ENCODE peak calls at places on chromosomes 5 and 9, in four cellular contexts. L is GM04503, H is tibial nerve, D is tibial artery. Y is an unnamed sample.

GRCh38 chr5:15499528-15500325 is at the start of gene FBXL7:
- DNase-seq in H (peak), D (peak), L (no peak), Y (no peak)

GRCh38 chr9:68704804-68705635 is at the start of gene PIP5K1B:
- DNase-seq in L (no peak), H (no peak), D (peak), Y (peak)

GRCh38 chr9:115522928-115523327 is 405.0 kb upstream of the TNC start:
- DNase-seq in H (no peak), D (no peak), L (no peak), Y (no peak)

GRCh38 chr5:78893959-78894676 is 91.0 kb downstream of the ARSB start:
- DNase-seq in H (no peak), D (no peak), L (no peak), Y (no peak)

GRCh38 chr9:6552033-6552737 is 93.3 kb downstream of the GLDC start:
- DNase-seq in L (no peak), H (no peak), D (no peak), Y (no peak)

GRCh38 chr9:3948826-3949578 is 350.9 kb downstream of the GLIS3 start:
- DNase-seq in D (no peak), L (peak), H (no peak), Y (no peak)

GRCh38 chr9:87678650-87679355 is 47.1 kb upstream of the CTSL start:
- DNase-seq in H (peak), L (no peak), D (peak), Y (no peak)

GRCh38 chr5:119968690-119969089 is 339.3 kb downstream of the FAM170A start:
- DNase-seq in L (no peak), D (no peak), H (no peak), Y (no peak)

GRCh38 chr9:20684865-20685696 is 1.0 kb downstream of the FOCAD start:
- DNase-seq in L (peak), H (no peak), D (no peak), Y (no peak)

GRCh38 chr9:136438909-136439549 is 616 bp downstream of the INPP5E start:
- DNase-seq in H (no peak), D (no peak), L (no peak), Y (peak)

GRCh38 chr5:134240421-134240962 is 14.6 kb upstream of the PPP2CA start:
- DNase-seq in D (no peak), L (no peak), H (no peak), Y (no peak)

GRCh38 chr9:136947955-136948510 is 3.0 kb downstream of the C8G start:
- DNase-seq in D (no peak), H (no peak), L (no peak), Y (no peak)

GRCh38 chr5:66617991-66618768 is 22.0 kb downstream of the MAST4 start:
- DNase-seq in D (no peak), H (no peak), L (no peak), Y (no peak)

GRCh38 chr5:180787025-180787424 is 15.6 kb downstream of the MGAT1 start:
- DNase-seq in H (no peak), L (no peak), D (no peak), Y (no peak)

GRCh38 chr5:15489571-15490235 is 10.3 kb upstream of the FBXL7 start:
- DNase-seq in L (no peak), D (no peak), H (no peak), Y (no peak)

GRCh38 chr9:93084471-93084881 is 11.5 kb upstream of the CARD19 start:
- DNase-seq in H (no peak), L (no peak), D (peak), Y (no peak)

GRCh38 chr9:23683476-23684095 is 142.5 kb downstream of the ELAVL2 start:
- DNase-seq in D (no peak), H (no peak), L (no peak), Y (no peak)

GRCh38 chr9:84490206-84490605 is 149.6 kb upstream of the SLC28A3 start:
- DNase-seq in L (no peak), D (no peak), H (no peak), Y (no peak)

GRCh38 chr5:122846051-122846567 is 696 bp downstream of the SNX24 start:
- DNase-seq in H (no peak), L (peak), D (no peak), Y (no peak)

GRCh38 chr9:115121140-115121710 is 3.3 kb upstream of the TNC start:
- DNase-seq in H (no peak), D (no peak), L (no peak), Y (no peak)

GRCh38 chr9:117624106-117624505 is 80.1 kb upstream of the TLR4 start:
- DNase-seq in L (no peak), D (no peak), H (no peak), Y (no peak)

GRCh38 chr9:108474356-108474755 is 381.4 kb downstream of the ACTL7B start:
- DNase-seq in D (no peak), L (no peak), H (no peak), Y (no peak)

GRCh38 chr9:82021198-82021597 is 32.6 kb downstream of the SPATA31D1 start:
- DNase-seq in L (peak), H (peak), D (no peak), Y (no peak)

GRCh38 chr5:79802995-79803394 is 113.4 kb downstream of the CMYA5 start:
- DNase-seq in L (no peak), D (no peak), H (no peak), Y (no peak)

GRCh38 chr5:154756203-154756870 is 1.2 kb downstream of the LARP1 start:
- DNase-seq in D (peak), H (no peak), L (no peak), Y (peak)

GRCh38 chr5:90050135-90050534 is 359.4 kb downstream of the CETN3 start:
- DNase-seq in L (no peak), H (no peak), D (no peak), Y (no peak)

GRCh38 chr9:75541778-75542177 is 348.7 kb upstream of the PCSK5 start:
- DNase-seq in D (no peak), L (no peak), H (no peak), Y (no peak)

GRCh38 chr9:97573482-97574073 is 59.6 kb downstream of the TSTD2 start:
- DNase-seq in H (no peak), D (peak), L (no peak), Y (peak)

GRCh38 chr9:136629001-136629878 is 33.5 kb upstream of the EGFL7 start:
- DNase-seq in L (no peak), H (no peak), D (no peak), Y (no peak)

GRCh38 chr9:652896-653295 is 188.6 kb upstream of the DMRT1 start:
- DNase-seq in L (no peak), D (peak), H (peak), Y (no peak)

GRCh38 chr9:137097761-137098462 is 11.1 kb downstream of the MAN1B1 start:
- DNase-seq in D (no peak), L (no peak), H (no peak), Y (no peak)

GRCh38 chr5:56080375-56081052 is 85.8 kb upstream of the IL6ST start:
- DNase-seq in H (no peak), L (no peak), D (no peak), Y (no peak)

GRCh38 chr5:40497573-40497972 is 182.1 kb upstream of the PTGER4 start:
- DNase-seq in H (no peak), D (no peak), L (no peak), Y (no peak)

GRCh38 chr9:27303219-27303618 is 6.3 kb upstream of the EQTN start:
- DNase-seq in D (no peak), H (no peak), L (no peak), Y (no peak)

Y was measured in activated T-cell treated with anti-CD3 and anti-CD28 coated beads, Interleukin-2, amount 50 U/mL, for 48 hours.